ENCODE peak calls at places on chromosomes 13 and 19, in four cellular contexts. S is pancreas, K is OCI-LY7, R is mesenchymal stem cell. Q is an unnamed sample. For H3K4me1, the result is how much of the 10 kb centered on the place peaks cover.

GRCh38 chr13:59533561-59534337 is 630.0 kb downstream of the DIAPH3 start:
- DNase-seq in R (peak), S (no peak), K (no peak), Q (no peak)

GRCh38 chr19:51712461-51713081 is 11.2 kb downstream of the HAS1 start:
- DNase-seq in R (no peak), S (no peak), K (peak), Q (no peak)

GRCh38 chr13:31278874-31279273 is 79.1 kb downstream of the B3GLCT start:
- DNase-seq in K (no peak), S (no peak), R (no peak), Q (no peak)

GRCh38 chr13:78595819-78596700 is 7.3 kb downstream of the POU4F1 start:
- DNase-seq in S (peak), R (no peak), K (no peak), Q (no peak)

GRCh38 chr13:24693862-24694471 is 13.8 kb downstream of the ATP12A start:
- DNase-seq in R (peak), K (peak), S (no peak), Q (no peak)

GRCh38 chr13:42878721-42879120 is 97.3 kb downstream of the FAM216B start:
- DNase-seq in R (no peak), K (no peak), S (no peak), Q (no peak)

GRCh38 chr13:110885516-110885915 is 29.4 kb downstream of the ANKRD10 start:
- DNase-seq in S (no peak), R (no peak), K (no peak), Q (no peak)

GRCh38 chr19:18995804-18996241 is 37.5 kb downstream of the SUGP2 start:
- DNase-seq in S (no peak), K (peak), R (peak), Q (peak)

GRCh38 chr13:43072394-43072793 is 49.0 kb downstream of the DNAJC15 start:
- DNase-seq in S (no peak), R (peak), K (no peak), Q (peak)

GRCh38 chr19:17796013-17796837 is 1.3 kb downstream of the B3GNT3 start:
- DNase-seq in S (no peak), R (no peak), K (no peak), Q (no peak)

GRCh38 chr19:46601318-46602224 is at the start of gene CALM3:
- DNase-seq in K (peak), S (no peak), R (no peak), Q (no peak)

GRCh38 chr13:48533986-48534600 is 1.2 kb upstream of the RCBTB2 start:
- DNase-seq in K (no peak), R (no peak), S (no peak), Q (no peak)

GRCh38 chr19:32889137-32889934 is 19.8 kb upstream of the SLC7A9 start:
- DNase-seq in S (no peak), R (no peak), K (no peak), Q (no peak)

GRCh38 chr13:87820221-87820620 is 149.1 kb downstream of the SLITRK5 start:
- DNase-seq in K (no peak), R (peak), S (no peak), Q (no peak)

GRCh38 chr19:8515317-8515716 is 1.4 kb upstream of the ZNF414 start:
- DNase-seq in K (no peak), R (no peak), S (no peak), Q (peak)
- H3K4me1 ChIP-seq in K (under half), R (under half), S (under half), Q (under half)

GRCh38 chr13:32408296-32408998 is 19.5 kb downstream of the N4BP2L1 start:
- DNase-seq in R (no peak), K (no peak), S (no peak), Q (no peak)

GRCh38 chr13:32413284-32413683 is 14.6 kb downstream of the N4BP2L1 start:
- DNase-seq in S (no peak), K (no peak), R (no peak), Q (no peak)

GRCh38 chr13:32407854-32408253 is 20.1 kb downstream of the N4BP2L1 start:
- DNase-seq in S (no peak), K (no peak), R (no peak), Q (no peak)

GRCh38 chr13:32408999-32409313 is 19.0 kb downstream of the N4BP2L1 start:
- DNase-seq in S (no peak), K (no peak), R (no peak), Q (no peak)

DNA sequence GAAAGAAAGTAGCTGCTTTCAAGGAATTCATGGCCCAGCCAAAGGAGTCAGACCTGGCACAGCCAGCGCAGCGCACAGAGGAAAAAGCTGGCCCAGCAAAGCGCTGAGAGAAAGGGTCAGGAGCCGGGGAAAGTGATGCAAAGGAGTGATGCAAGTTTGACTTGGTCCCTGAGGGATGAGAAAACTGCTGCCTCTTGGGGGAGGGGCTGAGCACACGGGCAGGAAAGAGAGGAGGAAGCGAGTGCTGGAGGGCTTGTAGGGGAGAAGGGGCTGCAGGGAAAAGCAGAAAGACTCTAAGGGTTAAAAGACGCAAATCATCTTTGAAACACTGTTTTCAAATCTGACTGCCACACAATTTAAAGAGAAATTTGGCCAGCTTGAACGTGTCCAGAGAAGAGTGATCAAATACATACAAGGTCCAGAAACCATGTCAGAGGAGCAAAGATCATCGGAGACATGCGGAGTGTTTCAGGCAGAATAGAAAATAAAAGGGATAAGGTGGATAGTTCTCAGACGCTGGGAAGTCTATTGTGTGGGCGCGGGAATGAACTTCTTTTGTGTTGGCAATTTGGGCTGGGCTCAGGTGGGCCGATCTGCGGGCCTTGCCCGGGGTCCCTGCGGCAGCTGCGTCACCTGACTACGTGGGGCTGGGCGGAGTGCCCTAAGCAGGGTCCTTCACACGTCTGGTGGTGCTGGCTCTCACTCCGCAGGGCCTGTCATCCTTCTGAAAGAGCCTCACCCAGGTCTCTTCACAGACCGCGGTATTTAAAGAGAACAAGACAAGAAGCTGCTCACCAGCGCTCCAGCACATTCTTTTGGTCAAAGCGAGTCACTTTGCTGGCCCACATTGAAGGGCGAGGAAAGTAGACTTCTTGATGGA is 18.1 kb downstream of the N4BP2L1 start:
- DNase-seq in K (no peak), R (peak), S (no peak), Q (no peak)
- H3K4me3 ChIP-seq in K (no peak), R (no peak), S (no peak), Q (no peak)

GRCh38 chr13:77014906-77015685 is 11.9 kb downstream of the FBXL3 start:
- DNase-seq in K (no peak), R (no peak), S (no peak), Q (no peak)
- H3K27ac ChIP-seq in K (no peak), R (no peak), S (no peak), Q (no peak)

GRCh38 chr19:16088985-16089846 is 12.9 kb downstream of the TPM4 start:
- DNase-seq in K (no peak), R (no peak), S (no peak), Q (no peak)

GRCh38 chr19:16088351-16088984 is 12.2 kb downstream of the TPM4 start:
- DNase-seq in S (no peak), K (no peak), R (no peak), Q (peak)

GRCh38 chr19:16084067-16084685 is 7.9 kb downstream of the TPM4 start:
- DNase-seq in K (no peak), R (no peak), S (no peak), Q (no peak)

GRCh38 chr19:16085115-16085514 is 8.8 kb downstream of the TPM4 start:
- DNase-seq in R (peak), S (no peak), K (no peak), Q (peak)

GRCh38 chr19:16087940-16088339 is 11.6 kb downstream of the TPM4 start:
- DNase-seq in R (no peak), S (no peak), K (no peak), Q (no peak)
- H3K4me1 ChIP-seq in R (under half), S (under half), K (under half), Q (half or more)

GRCh38 chr13:39855236-39855635 is 199.8 kb downstream of the COG6 start:
- DNase-seq in R (no peak), K (no peak), S (no peak), Q (no peak)
- H3K4me3 ChIP-seq in R (no peak), K (no peak), S (no peak), Q (no peak)

GRCh38 chr19:38649305-38650179 is 2.1 kb downstream of the ACTN4 start:
- DNase-seq in K (no peak), S (peak), R (no peak), Q (peak)
- H3K27ac ChIP-seq in K (no peak), S (peak), R (peak), Q (peak)

GRCh38 chr19:15313649-15314279 is 18.6 kb downstream of the BRD4 start:
- DNase-seq in S (no peak), K (no peak), R (no peak), Q (no peak)
- H3K4me1 ChIP-seq in S (under half), K (under half), R (under half), Q (half or more)

GRCh38 chr13:29519921-29520320 is 75.6 kb downstream of the SLC7A1 start:
- DNase-seq in K (no peak), R (no peak), S (no peak), Q (no peak)

GRCh38 chr13:29523199-29523931 is 72.1 kb downstream of the SLC7A1 start:
- DNase-seq in K (no peak), S (peak), R (no peak), Q (no peak)

GRCh38 chr13:29520671-29521070 is 74.8 kb downstream of the SLC7A1 start:
- DNase-seq in R (peak), K (no peak), S (no peak), Q (no peak)

GRCh38 chr13:29522044-29522685 is 73.3 kb downstream of the SLC7A1 start:
- DNase-seq in R (peak), S (peak), K (no peak), Q (no peak)

DNA sequence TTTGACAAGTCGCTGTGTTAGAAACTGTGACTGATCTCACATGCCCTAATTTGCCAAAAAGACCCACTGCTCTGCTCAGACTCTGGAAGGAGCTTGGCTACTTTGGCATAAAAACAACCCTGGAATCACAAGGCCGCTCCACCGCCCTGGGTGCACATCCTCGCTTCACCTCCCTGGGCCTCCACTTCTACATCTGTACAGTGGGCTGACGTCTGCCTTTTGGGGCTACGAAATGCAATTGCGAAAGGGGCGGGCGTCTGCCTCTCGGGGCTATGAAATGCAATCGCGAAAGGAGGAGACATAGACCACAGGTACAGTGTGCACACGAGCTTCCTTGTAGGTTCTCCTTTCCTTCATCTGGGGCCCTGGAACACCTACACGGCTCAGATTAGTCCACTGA is 74.2 kb downstream of the SLC7A1 start:
- DNase-seq in S (peak), R (no peak), K (no peak), Q (no peak)
- H3K4me3 ChIP-seq in S (no peak), R (no peak), K (no peak), Q (no peak)